ENCODE peak calls at places on chromosomes 6 and 20, in four cellular contexts. One of them, this sample, is unnamed.
A peak's percentile ranks its signal among the peaks of the same experiment; 100 is the strongest.

GRCh38 chr6:11009353-11009752 is 34.8 kb downstream of the ELOVL2 start:
- DNase-seq in right lobe of liver: no peak
- DNase-seq in GM12878: no peak
- DNase-seq in adrenal gland: no peak
- DNase-seq in this sample: no peak

GRCh38 chr6:137728386-137729349 is 138.4 kb upstream of the TNFAIP3 start:
- DNase-seq in right lobe of liver: no peak
- DNase-seq in GM12878: no peak
- DNase-seq in adrenal gland: peak; percentile 77
- DNase-seq in this sample: peak; percentile 32

GRCh38 chr6:135012764-135013163 is 41.9 kb downstream of the HBS1L start:
- DNase-seq in adrenal gland: no peak
- DNase-seq in right lobe of liver: no peak
- DNase-seq in GM12878: no peak
- DNase-seq in this sample: no peak

GRCh38 chr6:138416201-138416600 is 12.2 kb downstream of the HEBP2 start:
- DNase-seq in adrenal gland: no peak
- DNase-seq in right lobe of liver: no peak
- DNase-seq in GM12878: no peak
- DNase-seq in this sample: no peak

GRCh38 chr6:16722616-16723015 is 38.6 kb downstream of the ATXN1 start:
- DNase-seq in adrenal gland: no peak
- DNase-seq in right lobe of liver: no peak
- DNase-seq in GM12878: no peak
- DNase-seq in this sample: no peak

GRCh38 chr20:25207960-25208534 is 12.5 kb downstream of the ENTPD6 start:
- DNase-seq in GM12878: no peak
- DNase-seq in adrenal gland: no peak
- DNase-seq in right lobe of liver: no peak
- DNase-seq in this sample: no peak

GRCh38 chr6:3609388-3609787 is 142.1 kb downstream of the PXDC1 start:
- DNase-seq in GM12878: no peak
- DNase-seq in adrenal gland: no peak
- DNase-seq in right lobe of liver: no peak
- DNase-seq in this sample: no peak

GRCh38 chr20:38874460-38875169 is 51.6 kb upstream of the FAM83D start:
- DNase-seq in adrenal gland: no peak
- DNase-seq in GM12878: no peak
- DNase-seq in right lobe of liver: no peak
- DNase-seq in this sample: no peak

GRCh38 chr6:47654255-47654654 is 44.1 kb upstream of the ADGRF4 start:
- DNase-seq in right lobe of liver: no peak
- DNase-seq in adrenal gland: no peak
- DNase-seq in GM12878: no peak
- DNase-seq in this sample: no peak

GRCh38 chr20:62165762-62166399 is 16.9 kb upstream of the MTG2 start:
- DNase-seq in GM12878: no peak
- DNase-seq in adrenal gland: no peak
- DNase-seq in right lobe of liver: peak; percentile 53
- DNase-seq in this sample: peak; percentile 69

GRCh38 chr6:47587503-47587902 is 109.9 kb downstream of the CD2AP start:
- DNase-seq in adrenal gland: no peak
- DNase-seq in GM12878: no peak
- DNase-seq in right lobe of liver: no peak
- DNase-seq in this sample: no peak

DNA sequence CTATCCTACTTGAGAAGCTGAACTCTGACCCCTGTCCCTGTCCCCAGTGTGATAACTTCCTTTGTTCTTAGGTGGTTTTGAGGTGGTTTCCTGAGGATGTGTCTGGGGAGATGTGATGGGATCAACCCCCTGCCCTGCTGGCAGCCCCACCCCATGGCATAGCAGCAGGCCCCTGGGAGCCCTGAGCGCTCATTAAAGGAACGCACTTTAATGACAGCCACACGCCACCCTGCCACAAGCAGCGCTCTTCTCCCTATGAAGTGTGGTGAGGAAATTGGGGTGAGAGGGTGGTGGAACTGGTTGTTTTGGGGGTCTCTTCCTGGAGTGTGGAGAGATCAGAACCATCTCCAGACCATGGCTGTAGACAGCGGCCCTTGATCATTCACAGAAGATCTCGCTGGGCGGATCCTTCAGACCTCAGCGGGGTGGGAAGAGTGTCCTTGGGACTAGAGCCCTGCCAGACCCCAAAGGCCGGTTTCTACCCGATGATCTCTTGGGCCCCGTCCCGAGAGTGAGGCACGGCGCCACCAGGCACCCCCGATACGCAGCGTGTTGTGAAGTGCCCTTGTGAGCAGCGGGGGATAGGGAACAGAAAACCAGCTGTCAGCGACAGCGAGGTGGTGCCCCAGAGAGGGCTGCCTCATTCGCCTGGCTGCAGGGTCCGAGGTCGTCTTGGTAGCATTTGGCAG is 45.4 kb downstream of the SYNJ2 start:
- DNase-seq in GM12878: no peak
- DNase-seq in right lobe of liver: no peak
- DNase-seq in adrenal gland: no peak
- DNase-seq in this sample: no peak
- H3K4me1 ChIP-seq in GM12878: peaks cover 16% of the 10 kb centered on the region
- H3K4me1 ChIP-seq in right lobe of liver: no peaks in the 10 kb centered on the region
- H3K4me1 ChIP-seq in adrenal gland: peaks cover 18% of the 10 kb centered on the region
- H3K4me1 ChIP-seq in this sample: peaks cover 44% of the 10 kb centered on the region

GRCh38 chr6:142030115-142030619 is 102.6 kb upstream of the GJE1 start:
- DNase-seq in adrenal gland: no peak
- DNase-seq in right lobe of liver: no peak
- DNase-seq in GM12878: no peak
- DNase-seq in this sample: no peak
- TF ChIP-seq POLR2A in adrenal gland: no peak
- TF ChIP-seq POLR2A in right lobe of liver: no peak
- TF ChIP-seq POLR2A in GM12878: no peak
- TF ChIP-seq POLR2A in this sample: no peak

GRCh38 chr6:111772274-111772780 is 100.9 kb downstream of the FYN start:
- DNase-seq in adrenal gland: no peak
- DNase-seq in GM12878: no peak
- DNase-seq in right lobe of liver: no peak
- DNase-seq in this sample: no peak
- H3K4me1 ChIP-seq in adrenal gland: peaks cover 14% of the 10 kb centered on the region
- H3K4me1 ChIP-seq in GM12878: peaks cover 43% of the 10 kb centered on the region
- H3K4me1 ChIP-seq in right lobe of liver: no peaks in the 10 kb centered on the region
- H3K4me1 ChIP-seq in this sample: peaks cover 49% of the 10 kb centered on the region

DNA sequence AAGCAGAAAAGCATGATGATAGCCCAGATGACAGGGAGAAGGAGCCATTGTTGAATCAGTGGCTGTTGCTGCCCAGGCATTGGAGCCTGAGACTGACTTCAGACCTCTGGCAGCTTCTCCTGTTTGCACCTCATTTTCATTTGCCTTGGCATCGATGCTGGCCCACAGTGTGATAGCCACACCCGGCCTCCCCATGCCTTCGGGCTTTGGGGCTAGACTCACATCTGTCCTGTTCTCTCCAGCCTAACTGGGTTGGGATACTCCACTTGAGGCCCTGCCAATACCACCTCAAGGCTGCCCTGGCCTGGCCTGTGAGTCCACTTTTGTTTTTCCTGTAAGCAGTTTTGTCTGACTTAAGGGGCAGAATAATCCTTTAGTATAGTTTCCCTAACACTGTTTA is 140.4 kb downstream of the UST start:
- DNase-seq in GM12878: no peak
- DNase-seq in adrenal gland: peak; percentile 21
- DNase-seq in right lobe of liver: no peak
- DNase-seq in this sample: no peak
- TF ChIP-seq POLR2A in GM12878: no peak
- TF ChIP-seq POLR2A in adrenal gland: no peak
- TF ChIP-seq POLR2A in right lobe of liver: no peak
- TF ChIP-seq POLR2A in this sample: no peak

GRCh38 chr6:37988696-37989095 is 169.2 kb downstream of the ZFAND3 start:
- DNase-seq in adrenal gland: no peak
- DNase-seq in right lobe of liver: no peak
- DNase-seq in GM12878: no peak
- DNase-seq in this sample: no peak

GRCh38 chr6:37985355-37985754 is 165.8 kb downstream of the ZFAND3 start:
- DNase-seq in right lobe of liver: no peak
- DNase-seq in GM12878: no peak
- DNase-seq in adrenal gland: no peak
- DNase-seq in this sample: no peak

GRCh38 chr6:37987008-37987407 is 167.5 kb downstream of the ZFAND3 start:
- DNase-seq in right lobe of liver: no peak
- DNase-seq in GM12878: no peak
- DNase-seq in adrenal gland: peak; percentile 52
- DNase-seq in this sample: no peak

GRCh38 chr6:37987559-37987958 is 168.0 kb downstream of the ZFAND3 start:
- DNase-seq in adrenal gland: no peak
- DNase-seq in GM12878: no peak
- DNase-seq in right lobe of liver: no peak
- DNase-seq in this sample: no peak

GRCh38 chr6:37988131-37988530 is 168.6 kb downstream of the ZFAND3 start:
- DNase-seq in GM12878: no peak
- DNase-seq in right lobe of liver: no peak
- DNase-seq in adrenal gland: no peak
- DNase-seq in this sample: no peak
- H3K4me1 ChIP-seq in GM12878: peaks cover 6% of the 10 kb centered on the region
- H3K4me1 ChIP-seq in right lobe of liver: peaks cover 35% of the 10 kb centered on the region
- H3K4me1 ChIP-seq in adrenal gland: peaks cover 78% of the 10 kb centered on the region
- H3K4me1 ChIP-seq in this sample: peaks cover 41% of the 10 kb centered on the region

GRCh38 chr6:144007779-144008500 is at the start of gene PLAGL1:
- DNase-seq in GM12878: no peak
- DNase-seq in adrenal gland: peak; percentile 78
- DNase-seq in right lobe of liver: peak; percentile 63
- DNase-seq in this sample: peak; percentile 74
- TF ChIP-seq POLR2A in GM12878: peak; percentile 72
- TF ChIP-seq POLR2A in adrenal gland: peak; percentile 69
- TF ChIP-seq POLR2A in right lobe of liver: peak; percentile 28
- TF ChIP-seq POLR2A in this sample: no peak

DNA sequence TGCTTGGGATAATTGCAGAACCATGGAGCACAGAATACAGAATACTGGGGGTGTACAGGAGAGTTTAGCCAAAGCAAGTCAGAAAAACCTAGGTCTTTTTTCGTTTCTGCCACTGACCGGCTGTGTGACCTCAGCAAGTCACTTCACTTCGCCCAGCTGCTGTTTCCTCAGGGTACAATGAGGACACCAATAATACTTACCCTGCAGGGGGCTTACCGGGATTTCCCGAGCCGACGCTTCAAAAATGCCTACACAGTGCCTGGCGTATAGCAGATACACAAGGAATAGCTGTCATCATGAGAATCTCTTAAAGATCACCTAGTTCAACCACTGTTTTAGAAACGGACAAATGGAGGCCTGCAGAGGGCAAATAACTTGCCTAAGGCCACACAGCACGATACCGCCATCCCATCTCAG is 772 bp downstream of the RIPOR3 start:
- DNase-seq in GM12878: no peak
- DNase-seq in right lobe of liver: no peak
- DNase-seq in adrenal gland: no peak
- DNase-seq in this sample: no peak
- H3K4me1 ChIP-seq in GM12878: no peaks in the 10 kb centered on the region
- H3K4me1 ChIP-seq in right lobe of liver: no peaks in the 10 kb centered on the region
- H3K4me1 ChIP-seq in adrenal gland: peaks cover 5% of the 10 kb centered on the region
- H3K4me1 ChIP-seq in this sample: peaks cover 26% of the 10 kb centered on the region